ENCODE peak calls at places on chromosomes 3 and 15, in eight cellular contexts. V is hypothalamus; Z is SK-N-DZ; W is lung; T is caudate nucleus; G is stimulated activated CD4-positive, alpha-beta T cell treated with anti-CD3 and anti-CD28 coated beads, TNF-alpha, amount 100 ng/mL, for 4 hours; M is suprapubic skin; S is NCI-H82. L is an unnamed sample.

GRCh38 chr3:186930639-186931486 is 537 bp downstream of the ST6GAL1 start:
- DNase-seq in Z (peak), M (peak), W (peak), T (no peak), S (peak), V (peak), G (peak), L (peak)

GRCh38 chr3:87461036-87461435 is 184.7 kb upstream of the POU1F1 start:
- DNase-seq in M (no peak), Z (no peak), S (no peak), W (no peak), G (no peak), T (no peak), V (no peak), L (no peak)

GRCh38 chr3:2657408-2657807 is 452.8 kb downstream of the IL5RA start:
- DNase-seq in Z (no peak), V (no peak), T (no peak), W (no peak), S (no peak), M (no peak), G (no peak), L (no peak)

GRCh38 chr3:85864896-85865295 is 906.1 kb downstream of the CADM2 start:
- DNase-seq in S (peak), W (no peak), Z (no peak), V (no peak), M (no peak), G (no peak), T (no peak), L (no peak)

GRCh38 chr3:77541203-77541922 is 501.5 kb downstream of the ROBO2 start:
- DNase-seq in V (no peak), S (no peak), T (no peak), W (no peak), Z (peak), M (no peak), G (no peak), L (no peak)

GRCh38 chr3:39809181-39809994 is at the start of gene MYRIP:
- DNase-seq in V (peak), S (peak), W (peak), M (no peak), G (no peak), Z (peak), T (peak), L (no peak)

GRCh38 chr3:13708871-13709595 is 160.1 kb downstream of the FBLN2 start:
- DNase-seq in Z (no peak), M (peak), S (no peak), W (peak), G (no peak), T (no peak), V (no peak), L (no peak)

GRCh38 chr3:12155833-12156232 is 2.9 kb downstream of the TIMP4 start:
- DNase-seq in G (no peak), V (no peak), T (no peak), S (no peak), Z (no peak), W (no peak), M (no peak), L (no peak)

GRCh38 chr3:11717301-11717700 is 73.6 kb upstream of the VGLL4 start:
- DNase-seq in T (no peak), G (no peak), M (no peak), V (no peak), Z (no peak), W (no peak), S (no peak), L (no peak)

GRCh38 chr15:33699691-33700447 is 268.4 kb upstream of the CHRM5 start:
- DNase-seq in V (no peak), Z (peak), W (no peak), T (no peak), G (no peak), M (no peak), S (peak), L (no peak)

GRCh38 chr15:35182841-35183479 is 97.9 kb upstream of the NANOGP8 start:
- DNase-seq in S (peak), V (no peak), W (no peak), G (no peak), Z (no peak), T (no peak), M (no peak), L (no peak)